ENCODE peak calls at places on chromosomes 6 and 20, in seven cellular contexts. One of them, this sample, is unnamed.
A peak's percentile ranks its signal among the peaks of the same experiment; 100 is the strongest.

GRCh38 chr6:110547266-110547964 is 71.0 kb upstream of the SLC22A16 start:
- DNase-seq in heart left ventricle: no peak
- DNase-seq in tibial artery: no peak
- DNase-seq in astrocyte of the cerebellum: no peak
- DNase-seq in IMR-90: peak; percentile 70
- DNase-seq in PC-9: peak; percentile 29
- DNase-seq in coronary artery: no peak
- DNase-seq in this sample: peak; percentile 46

GRCh38 chr6:9979996-9980395 is 434.9 kb downstream of the TFAP2A start:
- DNase-seq in heart left ventricle: no peak
- DNase-seq in tibial artery: no peak
- DNase-seq in astrocyte of the cerebellum: no peak
- DNase-seq in IMR-90: no peak
- DNase-seq in PC-9: no peak
- DNase-seq in coronary artery: no peak
- DNase-seq in this sample: no peak

GRCh38 chr20:7195704-7196103 is 428.2 kb downstream of the BMP2 start:
- DNase-seq in heart left ventricle: no peak
- DNase-seq in tibial artery: no peak
- DNase-seq in astrocyte of the cerebellum: peak; percentile 98
- DNase-seq in IMR-90: no peak
- DNase-seq in PC-9: no peak
- DNase-seq in coronary artery: no peak
- DNase-seq in this sample: peak; percentile 84

GRCh38 chr6:71248306-71248705 is 40.3 kb upstream of the OGFRL1 start:
- DNase-seq in heart left ventricle: no peak
- DNase-seq in tibial artery: no peak
- DNase-seq in astrocyte of the cerebellum: no peak
- DNase-seq in IMR-90: peak; percentile 75
- DNase-seq in PC-9: no peak
- DNase-seq in coronary artery: no peak
- DNase-seq in this sample: peak; percentile 97

GRCh38 chr6:13445005-13445743 is 42.2 kb downstream of the GFOD1 start:
- DNase-seq in heart left ventricle: peak; percentile 71
- DNase-seq in tibial artery: no peak
- DNase-seq in astrocyte of the cerebellum: no peak
- DNase-seq in IMR-90: peak; percentile 64
- DNase-seq in PC-9: no peak
- DNase-seq in coronary artery: peak; percentile 56
- DNase-seq in this sample: no peak

GRCh38 chr6:109767961-109768360 is 76.9 kb downstream of the FIG4 start:
- DNase-seq in heart left ventricle: no peak
- DNase-seq in tibial artery: no peak
- DNase-seq in astrocyte of the cerebellum: no peak
- DNase-seq in IMR-90: no peak
- DNase-seq in PC-9: no peak
- DNase-seq in coronary artery: no peak
- DNase-seq in this sample: no peak

GRCh38 chr6:118354641-118355040 is 193.5 kb upstream of the PLN start:
- DNase-seq in heart left ventricle: no peak
- DNase-seq in tibial artery: no peak
- DNase-seq in astrocyte of the cerebellum: no peak
- DNase-seq in IMR-90: no peak
- DNase-seq in PC-9: no peak
- DNase-seq in coronary artery: no peak
- DNase-seq in this sample: no peak

GRCh38 chr6:37142047-37142614 is 27.8 kb upstream of the PIM1 start:
- DNase-seq in heart left ventricle: no peak
- DNase-seq in tibial artery: no peak
- DNase-seq in astrocyte of the cerebellum: no peak
- DNase-seq in IMR-90: peak; percentile 32
- DNase-seq in PC-9: no peak
- DNase-seq in coronary artery: no peak
- DNase-seq in this sample: no peak

GRCh38 chr6:150070236-150070860 is 1.4 kb upstream of the ULBP3 start:
- DNase-seq in heart left ventricle: no peak
- DNase-seq in tibial artery: peak; percentile 52
- DNase-seq in astrocyte of the cerebellum: no peak
- DNase-seq in IMR-90: no peak
- DNase-seq in PC-9: peak; percentile 42
- DNase-seq in coronary artery: peak; percentile 71
- DNase-seq in this sample: no peak

GRCh38 chr6:87431263-87431662 is 23.5 kb downstream of the CFAP206 start:
- DNase-seq in heart left ventricle: no peak
- DNase-seq in tibial artery: no peak
- DNase-seq in astrocyte of the cerebellum: no peak
- DNase-seq in IMR-90: no peak
- DNase-seq in PC-9: no peak
- DNase-seq in coronary artery: no peak
- DNase-seq in this sample: no peak

GRCh38 chr6:68718379-68719073 is 83.4 kb downstream of the ADGRB3 start:
- DNase-seq in heart left ventricle: no peak
- DNase-seq in tibial artery: no peak
- DNase-seq in astrocyte of the cerebellum: no peak
- DNase-seq in IMR-90: no peak
- DNase-seq in PC-9: no peak
- DNase-seq in coronary artery: no peak
- DNase-seq in this sample: no peak

GRCh38 chr6:25053875-25054371 is 118.2 kb upstream of the RIPOR2 start:
- DNase-seq in heart left ventricle: no peak
- DNase-seq in tibial artery: no peak
- DNase-seq in astrocyte of the cerebellum: peak; percentile 41
- DNase-seq in IMR-90: peak; percentile 88
- DNase-seq in PC-9: no peak
- DNase-seq in coronary artery: no peak
- DNase-seq in this sample: no peak

GRCh38 chr20:50191065-50191565 is 485 bp downstream of the CEBPB start:
- DNase-seq in heart left ventricle: peak; percentile 68
- DNase-seq in tibial artery: peak; percentile 81
- DNase-seq in astrocyte of the cerebellum: no peak
- DNase-seq in IMR-90: no peak
- DNase-seq in PC-9: peak; percentile 72
- DNase-seq in coronary artery: peak; percentile 85
- DNase-seq in this sample: no peak

GRCh38 chr6:159594750-159595117 is 98.3 kb downstream of the SOD2 start:
- DNase-seq in heart left ventricle: no peak
- DNase-seq in tibial artery: no peak
- DNase-seq in astrocyte of the cerebellum: peak; percentile 57
- DNase-seq in IMR-90: peak; percentile 82
- DNase-seq in PC-9: no peak
- DNase-seq in coronary artery: no peak
- DNase-seq in this sample: peak; percentile 62

GRCh38 chr6:29791162-29791561 is 36.5 kb upstream of the HLA-G start:
- DNase-seq in heart left ventricle: no peak
- DNase-seq in tibial artery: no peak
- DNase-seq in astrocyte of the cerebellum: no peak
- DNase-seq in IMR-90: peak; percentile 31
- DNase-seq in PC-9: no peak
- DNase-seq in coronary artery: no peak
- DNase-seq in this sample: no peak

GRCh38 chr6:144033816-144034540 is 25.9 kb upstream of the PLAGL1 start:
- DNase-seq in heart left ventricle: no peak
- DNase-seq in tibial artery: no peak
- DNase-seq in astrocyte of the cerebellum: peak; percentile 45
- DNase-seq in IMR-90: peak; percentile 69
- DNase-seq in PC-9: no peak
- DNase-seq in coronary artery: no peak
- DNase-seq in this sample: no peak

GRCh38 chr6:134173007-134173690 is 120.7 kb upstream of the SLC2A12 start:
- DNase-seq in heart left ventricle: no peak
- DNase-seq in tibial artery: no peak
- DNase-seq in astrocyte of the cerebellum: no peak
- DNase-seq in IMR-90: peak; percentile 12
- DNase-seq in PC-9: no peak
- DNase-seq in coronary artery: no peak
- DNase-seq in this sample: no peak

GRCh38 chr20:53216478-53216855 is 244.3 kb downstream of the TSHZ2 start:
- DNase-seq in heart left ventricle: no peak
- DNase-seq in tibial artery: no peak
- DNase-seq in astrocyte of the cerebellum: no peak
- DNase-seq in IMR-90: no peak
- DNase-seq in PC-9: no peak
- DNase-seq in coronary artery: no peak
- DNase-seq in this sample: no peak

GRCh38 chr20:53220482-53221307 is 248.5 kb downstream of the TSHZ2 start:
- DNase-seq in heart left ventricle: no peak
- DNase-seq in tibial artery: no peak
- DNase-seq in astrocyte of the cerebellum: no peak
- DNase-seq in IMR-90: no peak
- DNase-seq in PC-9: no peak
- DNase-seq in coronary artery: no peak
- DNase-seq in this sample: no peak

GRCh38 chr20:53215166-53215565 is 243.0 kb downstream of the TSHZ2 start:
- DNase-seq in heart left ventricle: no peak
- DNase-seq in tibial artery: no peak
- DNase-seq in astrocyte of the cerebellum: no peak
- DNase-seq in IMR-90: no peak
- DNase-seq in PC-9: no peak
- DNase-seq in coronary artery: no peak
- DNase-seq in this sample: no peak

GRCh38 chr20:53214392-53214791 is 242.2 kb downstream of the TSHZ2 start:
- DNase-seq in heart left ventricle: no peak
- DNase-seq in tibial artery: no peak
- DNase-seq in astrocyte of the cerebellum: no peak
- DNase-seq in IMR-90: no peak
- DNase-seq in PC-9: no peak
- DNase-seq in coronary artery: no peak
- DNase-seq in this sample: no peak

DNA sequence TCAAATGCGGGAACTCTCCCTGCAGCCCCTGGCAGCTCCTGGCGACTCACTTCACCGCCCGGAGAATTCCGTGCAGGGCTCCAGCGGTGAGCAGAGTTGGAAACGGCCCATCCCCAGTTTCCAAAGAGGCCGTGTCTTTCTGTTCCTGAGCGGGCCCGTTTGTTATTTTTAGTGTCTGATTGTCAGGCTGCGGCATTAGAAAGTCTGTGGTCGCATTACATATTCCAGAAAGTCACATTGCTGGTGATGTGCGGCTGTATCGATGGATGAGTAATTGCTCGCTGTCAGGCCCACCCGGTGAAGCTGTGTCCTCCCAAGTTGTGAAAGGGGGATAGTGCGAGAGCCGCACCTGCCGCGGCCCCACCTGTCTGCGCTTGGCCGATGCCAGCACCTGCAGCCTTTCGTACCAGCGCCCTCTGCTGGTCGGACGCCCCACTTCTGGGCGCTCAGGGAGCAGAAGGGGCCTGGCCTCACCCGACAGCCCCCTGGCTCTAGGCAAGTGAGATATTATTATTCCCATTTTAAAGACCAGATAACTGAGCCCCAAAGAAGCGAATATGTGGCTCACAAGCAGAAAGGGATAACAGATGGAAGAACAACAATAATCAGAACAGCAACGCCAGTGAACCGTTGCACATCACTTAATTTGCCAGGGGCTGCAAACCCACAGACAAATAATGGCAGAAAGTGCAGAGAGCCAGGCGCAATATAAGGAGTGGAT is 244.9 kb downstream of the TSHZ2 start:
- DNase-seq in heart left ventricle: peak; percentile 64
- DNase-seq in tibial artery: peak; percentile 68
- DNase-seq in astrocyte of the cerebellum: no peak
- DNase-seq in IMR-90: no peak
- DNase-seq in PC-9: peak; percentile 53
- DNase-seq in coronary artery: no peak
- DNase-seq in this sample: no peak
- H3K4me3 ChIP-seq in heart left ventricle: no peak overlapping the region
- H3K4me3 ChIP-seq in tibial artery: no peak overlapping the region
- H3K4me3 ChIP-seq in astrocyte of the cerebellum: no peak overlapping the region
- H3K4me3 ChIP-seq in IMR-90: no peak overlapping the region
- H3K4me3 ChIP-seq in PC-9: no peak overlapping the region
- H3K4me3 ChIP-seq in coronary artery: peak overlapping the region; percentile 31
- H3K4me3 ChIP-seq in this sample: no peak overlapping the region

DNA sequence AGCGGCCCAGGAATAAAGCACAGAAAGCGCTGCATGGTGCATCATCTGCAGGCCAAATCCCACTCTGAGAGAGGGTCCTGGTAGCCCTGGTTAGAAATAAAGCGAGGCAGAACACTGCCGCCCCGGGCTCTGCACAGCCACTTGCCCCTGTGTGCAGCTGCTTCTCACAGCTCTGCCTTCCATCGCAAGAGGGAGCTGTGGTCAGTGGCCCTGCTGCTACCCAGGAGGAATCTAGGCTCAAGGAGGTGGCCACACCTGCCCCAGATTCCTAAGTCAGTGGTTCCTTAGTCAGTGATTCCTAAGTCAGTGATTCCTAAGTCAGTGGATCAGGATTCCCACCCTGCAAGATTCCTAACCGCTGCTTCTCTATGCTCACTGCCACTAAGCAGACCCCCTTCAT is 8.8 kb downstream of the CDH4 start:
- DNase-seq in heart left ventricle: no peak
- DNase-seq in tibial artery: no peak
- DNase-seq in astrocyte of the cerebellum: no peak
- DNase-seq in IMR-90: no peak
- DNase-seq in PC-9: no peak
- DNase-seq in coronary artery: no peak
- DNase-seq in this sample: no peak
- TF ChIP-seq CTCF in heart left ventricle: no peak
- TF ChIP-seq CTCF in tibial artery: no peak
- TF ChIP-seq CTCF in astrocyte of the cerebellum: peak; percentile 30
- TF ChIP-seq CTCF in IMR-90: no peak
- TF ChIP-seq CTCF in PC-9: no peak
- TF ChIP-seq CTCF in coronary artery: no peak
- TF ChIP-seq CTCF in this sample: peak; percentile 46

GRCh38 chr6:46054531-46054930 is 38.9 kb upstream of the CLIC5 start:
- DNase-seq in heart left ventricle: no peak
- DNase-seq in tibial artery: no peak
- DNase-seq in astrocyte of the cerebellum: no peak
- DNase-seq in IMR-90: no peak
- DNase-seq in PC-9: no peak
- DNase-seq in coronary artery: no peak
- DNase-seq in this sample: no peak
- H3K4me3 ChIP-seq in heart left ventricle: no peak overlapping the region
- H3K4me3 ChIP-seq in tibial artery: no peak overlapping the region
- H3K4me3 ChIP-seq in astrocyte of the cerebellum: no peak overlapping the region
- H3K4me3 ChIP-seq in IMR-90: no peak overlapping the region
- H3K4me3 ChIP-seq in PC-9: no peak overlapping the region
- H3K4me3 ChIP-seq in coronary artery: no peak overlapping the region
- H3K4me3 ChIP-seq in this sample: no peak overlapping the region

DNA sequence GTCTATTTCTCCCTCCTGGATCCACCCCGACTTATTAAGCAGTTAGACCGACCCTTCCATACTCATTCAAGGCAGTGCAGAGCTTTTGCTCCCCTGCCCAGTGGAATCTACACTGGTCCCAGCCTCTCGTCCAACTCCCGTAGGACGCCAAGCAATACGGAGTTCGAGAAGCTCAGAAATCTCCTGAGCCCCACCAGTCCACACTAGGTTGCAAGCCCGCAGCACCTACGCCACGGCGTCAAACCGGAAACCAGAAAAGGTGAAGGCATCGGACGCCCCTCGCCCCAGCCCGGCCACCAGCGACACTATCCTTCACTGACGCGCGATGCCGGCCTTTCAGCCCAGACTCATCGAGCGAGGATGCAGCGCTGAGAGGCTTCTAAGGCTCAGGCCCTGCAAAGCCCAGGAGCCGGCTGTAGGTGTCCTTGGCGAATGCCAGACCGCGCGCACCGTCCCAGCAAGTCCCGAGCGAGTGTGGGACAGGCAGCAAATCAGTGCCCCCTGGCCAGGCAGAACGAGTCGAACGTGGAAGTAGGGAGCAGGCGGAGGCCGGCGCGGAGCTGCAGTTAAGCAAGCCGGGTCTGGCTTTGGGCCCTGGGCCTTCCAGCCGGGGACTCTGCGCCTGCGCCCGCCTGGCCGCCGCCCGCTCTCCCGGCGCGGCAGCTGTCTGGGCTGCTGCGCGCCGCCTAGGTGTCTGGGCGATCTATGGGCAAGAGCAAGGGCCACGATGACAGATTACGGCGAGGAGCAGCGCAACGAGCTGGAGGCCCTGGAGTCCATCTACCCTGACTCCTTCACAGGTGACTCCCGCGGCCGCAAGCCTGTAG is at the start of gene RWDD1:
- DNase-seq in heart left ventricle: peak; percentile 99
- DNase-seq in tibial artery: peak; percentile 99
- DNase-seq in astrocyte of the cerebellum: peak; percentile 99
- DNase-seq in IMR-90: peak; percentile 100
- DNase-seq in PC-9: peak; percentile 99
- DNase-seq in coronary artery: peak; percentile 99
- DNase-seq in this sample: peak; percentile 90
- TF ChIP-seq CTCF in heart left ventricle: no peak
- TF ChIP-seq CTCF in tibial artery: no peak
- TF ChIP-seq CTCF in astrocyte of the cerebellum: no peak
- TF ChIP-seq CTCF in IMR-90: no peak
- TF ChIP-seq CTCF in PC-9: peak; percentile 25
- TF ChIP-seq CTCF in coronary artery: no peak
- TF ChIP-seq CTCF in this sample: no peak